ENCODE peak calls at places on chromosome 5, in seven cellular contexts. A is CD4-positive, alpha-beta T cell; C is GM23248; T is PC-3; G is adrenal gland; S is aorta; L is effector memory CD4-positive, alpha-beta T cell. F is an unnamed sample.

GRCh38 chr5:1400936-1401335 is 44.3 kb downstream of the SLC6A3 start:
- DNase-seq in L (no peak), G (no peak), C (no peak), T (no peak), A (no peak), S (no peak), F (no peak)

GRCh38 chr5:35869705-35870277 is 13.1 kb downstream of the IL7R start:
- DNase-seq in C (no peak), T (no peak), G (no peak), A (no peak), S (no peak), L (no peak), F (no peak)

GRCh38 chr5:112320408-112320807 is 98.7 kb downstream of the EPB41L4A start:
- DNase-seq in T (no peak), C (no peak), G (no peak), L (no peak), S (no peak), A (no peak), F (no peak)

GRCh38 chr5:124839371-124839998 is 93.0 kb upstream of the ZNF608 start:
- DNase-seq in C (no peak), A (no peak), S (no peak), L (no peak), G (no peak), T (no peak), F (no peak)

GRCh38 chr5:74040065-74040551 is 414.1 kb downstream of the ARHGEF28 start:
- DNase-seq in C (peak), G (no peak), S (no peak), A (no peak), T (peak), L (no peak), F (peak)

GRCh38 chr5:154342963-154343362 is 102.8 kb upstream of the SAP30L start:
- DNase-seq in T (no peak), L (no peak), A (no peak), C (no peak), G (no peak), S (no peak), F (no peak)

GRCh38 chr5:96431376-96432244 is 1.4 kb downstream of the PCSK1 start:
- DNase-seq in A (no peak), T (no peak), G (no peak), C (peak), L (no peak), S (peak), F (no peak)

GRCh38 chr5:80382488-80382887 is 25.4 kb upstream of the ZFYVE16 start:
- DNase-seq in S (no peak), L (no peak), T (no peak), G (no peak), A (no peak), C (no peak), F (no peak)

GRCh38 chr5:91266184-91266705 is 116.9 kb downstream of the ARRDC3 start:
- DNase-seq in C (peak), T (peak), S (no peak), G (no peak), A (no peak), L (no peak), F (peak)

GRCh38 chr5:90534922-90535321 is 5.5 kb upstream of the LYSMD3 start:
- DNase-seq in L (no peak), A (no peak), G (no peak), T (peak), C (no peak), S (no peak), F (no peak)

GRCh38 chr5:59826996-59827395 is 66.5 kb downstream of the PDE4D start:
- DNase-seq in A (no peak), L (no peak), G (no peak), T (no peak), C (no peak), S (no peak), F (no peak)

GRCh38 chr5:3740546-3741371 is 145.1 kb downstream of the IRX1 start:
- DNase-seq in L (no peak), T (peak), S (no peak), G (no peak), A (no peak), C (no peak), F (peak)

GRCh38 chr5:2255915-2256645 is 373.4 kb upstream of the IRX4 start:
- DNase-seq in A (no peak), T (no peak), L (no peak), S (no peak), G (no peak), C (no peak), F (no peak)

GRCh38 chr5:36301858-36302603 is at the start of gene RANBP3L:
- DNase-seq in S (no peak), C (peak), G (peak), T (peak), A (no peak), L (no peak), F (no peak)

GRCh38 chr5:153613143-153613542 is 122.7 kb downstream of the GRIA1 start:
- DNase-seq in C (peak), G (no peak), A (no peak), S (no peak), L (no peak), T (peak), F (peak)

GRCh38 chr5:163496286-163496685 is 9.1 kb upstream of the MAT2B start:
- DNase-seq in S (no peak), C (peak), L (no peak), G (no peak), T (peak), A (no peak), F (no peak)

GRCh38 chr5:66810747-66811355 is 214.7 kb downstream of the MAST4 start:
- DNase-seq in S (no peak), C (no peak), T (no peak), G (no peak), L (no peak), A (no peak), F (no peak)

GRCh38 chr5:156191547-156191946 is 135.4 kb upstream of the SGCD start:
- DNase-seq in L (no peak), G (no peak), A (no peak), T (no peak), C (no peak), S (no peak), F (no peak)

GRCh38 chr5:19902316-19902934 is 85.6 kb downstream of the CDH18 start:
- DNase-seq in C (no peak), L (no peak), S (no peak), A (no peak), T (no peak), G (no peak), F (no peak)

GRCh38 chr5:116573617-116574431 is 799 bp downstream of the SEMA6A start:
- DNase-seq in G (peak), A (no peak), T (no peak), S (no peak), L (no peak), C (peak), F (no peak)

GRCh38 chr5:143629871-143630658 is 181.9 kb upstream of the HMHB1 start:
- DNase-seq in S (no peak), G (no peak), T (peak), L (no peak), A (no peak), C (peak), F (no peak)

GRCh38 chr5:37839441-37840035 is 303 bp downstream of the GDNF start:
- DNase-seq in S (no peak), G (peak), A (no peak), C (peak), T (peak), L (no peak), F (no peak)

GRCh38 chr5:68930139-68930538 is 163.7 kb upstream of the SLC30A5 start:
- DNase-seq in T (no peak), L (no peak), S (no peak), A (no peak), G (no peak), C (no peak), F (no peak)

GRCh38 chr5:120465281-120465961 is 1.3 kb downstream of the PRR16 start:
- DNase-seq in T (peak), S (peak), G (peak), A (no peak), C (peak), L (no peak), F (no peak)

GRCh38 chr5:112960316-112960715 is 16.3 kb upstream of the DCP2 start:
- DNase-seq in G (no peak), T (no peak), S (no peak), L (no peak), A (no peak), C (no peak), F (no peak)

GRCh38 chr5:124700930-124701458 is 45.4 kb downstream of the ZNF608 start:
- DNase-seq in T (no peak), S (no peak), A (no peak), G (no peak), L (no peak), C (no peak), F (no peak)

GRCh38 chr5:37837101-37838032 is 2.5 kb downstream of the GDNF start:
- DNase-seq in G (peak), C (peak), L (no peak), S (peak), A (peak), T (peak), F (no peak)

GRCh38 chr5:60779431-60779830 is 64.6 kb downstream of the ELOVL7 start:
- DNase-seq in T (peak), G (no peak), C (peak), A (no peak), L (no peak), S (no peak), F (no peak)

GRCh38 chr5:37375091-37375490 is 4.0 kb upstream of the WDR70 start:
- DNase-seq in T (no peak), S (no peak), G (no peak), L (no peak), C (no peak), A (no peak), F (no peak)

GRCh38 chr5:490116-491094 is 33.8 kb downstream of the SLC9A3 start:
- DNase-seq in C (no peak), G (no peak), S (no peak), T (no peak), L (no peak), A (no peak), F (no peak)

GRCh38 chr5:99900302-99900811 is 634.8 kb upstream of the FAM174A start:
- DNase-seq in C (peak), S (no peak), T (peak), L (no peak), G (no peak), A (no peak), F (peak)

GRCh38 chr5:144134181-144134827 is 36.2 kb downstream of the YIPF5 start:
- DNase-seq in G (no peak), S (no peak), C (peak), T (no peak), L (no peak), A (no peak), F (no peak)

GRCh38 chr5:151202381-151203139 is 21.3 kb downstream of the CCDC69 start:
- DNase-seq in S (no peak), L (peak), G (peak), C (peak), A (peak), T (peak), F (peak)

GRCh38 chr5:149948988-149949387 is 4.4 kb upstream of the PDE6A start:
- DNase-seq in A (no peak), C (no peak), L (no peak), G (no peak), S (no peak), T (no peak), F (no peak)

GRCh38 chr5:103519550-103519949 is 43.0 kb downstream of the NUDT12 start:
- DNase-seq in S (no peak), G (no peak), L (no peak), T (peak), C (peak), A (no peak), F (no peak)

GRCh38 chr5:32004404-32004803 is 169.7 kb downstream of the GOLPH3 start:
- DNase-seq in C (no peak), G (no peak), L (no peak), T (no peak), A (no peak), S (no peak), F (no peak)

GRCh38 chr5:100479079-100479688 is 56.0 kb upstream of the FAM174A start:
- DNase-seq in L (no peak), T (peak), A (no peak), S (no peak), G (no peak), C (peak), F (peak)

GRCh38 chr5:71013575-71013974 is 11.6 kb downstream of the NAIP start:
- DNase-seq in L (no peak), A (no peak), G (no peak), S (no peak), T (no peak), C (no peak), F (no peak)

GRCh38 chr5:173325091-173325698 is 3.0 kb downstream of the STC2 start:
- DNase-seq in T (no peak), C (no peak), G (no peak), L (no peak), A (no peak), S (no peak), F (no peak)

GRCh38 chr5:173323121-173323798 is 5.0 kb downstream of the STC2 start:
- DNase-seq in S (no peak), T (no peak), L (no peak), A (no peak), C (no peak), G (no peak), F (no peak)

GRCh38 chr5:173324115-173325001 is 3.9 kb downstream of the STC2 start:
- DNase-seq in A (no peak), C (peak), L (no peak), G (peak), T (no peak), S (peak), F (no peak)

GRCh38 chr5:173321886-173322285 is 6.3 kb downstream of the STC2 start:
- DNase-seq in G (no peak), L (no peak), S (no peak), T (no peak), C (peak), A (no peak), F (no peak)

DNA sequence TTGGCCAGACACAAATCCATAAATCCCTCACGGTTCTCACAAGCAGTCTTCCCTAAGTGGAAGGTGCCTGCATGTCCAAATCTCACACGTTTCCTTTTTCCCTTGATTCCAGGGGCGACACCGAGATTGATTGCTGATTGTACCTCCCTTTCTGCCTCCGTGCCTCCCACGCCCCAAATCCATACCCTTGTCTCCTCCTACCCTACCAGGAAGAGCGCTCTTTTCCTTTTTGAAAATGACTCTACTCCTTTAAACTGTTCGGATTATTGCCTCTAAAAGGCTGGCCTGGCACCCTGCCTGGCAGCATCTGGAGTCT is 4.5 kb downstream of the STC2 start:
- DNase-seq in S (no peak), T (no peak), L (no peak), C (no peak), A (no peak), G (no peak), F (no peak)
- H3K27ac ChIP-seq in S (no peak), T (no peak), L (no peak), C (peak), A (no peak), G (no peak), F (no peak)

GRCh38 chr5:78984611-78985406 is at the start of gene ARSB:
- DNase-seq in C (peak), T (peak), A (peak), L (peak), G (peak), S (peak), F (no peak)
- H3K27ac ChIP-seq in C (peak), T (peak), A (peak), L (peak), G (peak), S (peak), F (peak)

GRCh38 chr5:44252545-44252944 is 136.7 kb downstream of the FGF10 start:
- DNase-seq in T (no peak), A (no peak), G (no peak), C (no peak), L (no peak), S (no peak), F (no peak)
- H3K27ac ChIP-seq in T (no peak), A (no peak), G (no peak), C (no peak), L (no peak), S (no peak), F (no peak)

DNA sequence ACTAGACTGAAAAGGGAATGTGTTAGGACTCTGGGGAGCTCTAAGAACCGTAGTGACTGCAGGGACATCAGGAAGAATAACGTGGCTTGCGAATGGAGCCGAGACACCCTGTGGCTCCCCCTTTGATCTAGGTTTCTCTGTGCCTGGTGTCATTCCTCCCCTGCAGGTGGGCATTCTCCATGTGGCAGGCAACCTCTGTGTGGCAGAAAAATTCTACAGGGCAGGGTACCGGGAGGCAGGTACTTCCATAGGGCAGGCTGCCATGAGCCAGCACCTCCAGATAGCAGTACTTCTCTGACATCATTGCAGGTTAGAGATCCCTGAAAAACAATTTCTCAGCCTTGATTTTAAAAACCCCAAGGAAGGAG is 43.1 kb downstream of the ROPN1L start:
- DNase-seq in A (no peak), C (no peak), T (no peak), G (no peak), S (no peak), L (no peak), F (no peak)
- H3K27ac ChIP-seq in A (no peak), C (no peak), T (no peak), G (no peak), S (no peak), L (no peak), F (no peak)

GRCh38 chr5:158847772-158848171 is 251.9 kb downstream of the EBF1 start:
- DNase-seq in T (no peak), L (no peak), C (no peak), S (no peak), G (no peak), A (no peak), F (no peak)
- H3K27ac ChIP-seq in T (no peak), L (no peak), C (no peak), S (no peak), G (no peak), A (no peak), F (no peak)

DNA sequence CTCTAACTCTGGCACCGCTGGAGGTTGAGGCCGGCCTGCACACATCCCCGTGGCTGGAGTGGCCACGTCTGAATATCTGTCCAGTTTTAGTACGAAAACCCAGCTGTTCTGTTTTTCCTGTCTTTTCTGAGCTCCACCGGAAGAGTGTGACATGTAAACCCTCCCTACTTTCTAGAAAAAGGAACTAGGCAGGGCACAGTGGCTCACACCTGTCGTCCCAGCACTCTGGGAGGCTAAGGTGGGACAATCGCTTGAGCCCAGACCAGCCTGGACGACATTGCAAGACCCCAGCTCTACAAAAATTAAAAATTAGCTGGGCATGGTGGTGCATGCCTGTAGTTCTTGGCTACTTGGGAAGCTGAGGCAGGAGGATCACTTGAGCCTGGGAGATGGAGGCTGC is 8.2 kb upstream of the PHYKPL start:
- DNase-seq in L (no peak), C (no peak), T (no peak), S (no peak), G (no peak), A (no peak), F (no peak)
- H3K27ac ChIP-seq in L (no peak), C (no peak), T (no peak), S (no peak), G (no peak), A (no peak), F (no peak)

DNA sequence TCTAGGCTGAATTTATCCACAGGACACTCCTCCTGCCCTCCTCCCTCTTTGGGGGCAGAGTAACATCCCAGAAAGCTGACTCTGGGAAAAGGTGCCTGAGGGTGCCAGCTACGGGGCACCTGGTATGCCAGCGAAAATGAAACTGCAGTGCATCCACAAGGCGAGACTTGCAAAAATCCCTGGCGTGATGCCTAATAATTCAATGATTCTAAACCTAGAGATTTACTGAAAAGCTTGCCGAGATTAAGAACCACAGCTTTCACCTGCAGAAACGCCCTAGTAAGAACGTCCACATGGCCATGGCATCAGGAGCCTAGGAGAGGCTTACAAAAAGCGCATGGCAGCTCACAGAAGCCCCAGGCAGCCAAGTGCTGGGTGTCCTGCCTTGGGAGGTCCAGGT is 20.9 kb downstream of the CCNJL start:
- DNase-seq in T (no peak), A (no peak), C (no peak), L (no peak), G (no peak), S (no peak), F (peak)
- H3K27ac ChIP-seq in T (no peak), A (no peak), C (no peak), L (no peak), G (no peak), S (no peak), F (peak)

DNA sequence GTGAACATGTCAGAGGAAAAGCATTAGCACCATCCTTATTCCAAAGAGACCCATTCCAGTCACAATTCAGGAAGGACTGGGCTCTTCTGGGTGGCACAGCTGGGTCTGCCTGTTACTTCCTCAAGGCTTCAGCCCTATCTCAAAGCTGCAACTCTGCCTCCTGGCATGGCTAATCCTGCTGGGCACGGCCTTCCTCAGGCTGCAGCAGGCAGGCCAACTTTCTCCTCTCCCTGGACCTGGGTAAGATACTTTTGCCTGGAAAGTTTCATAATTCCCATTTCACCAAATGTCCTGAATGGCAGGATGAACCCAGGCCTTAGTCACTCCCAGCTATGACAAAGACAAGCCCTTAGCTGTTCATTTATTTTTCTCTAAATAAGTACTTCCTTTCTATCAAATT is 50.1 kb downstream of the MACROH2A1 start:
- DNase-seq in S (no peak), T (no peak), A (no peak), G (no peak), L (no peak), C (peak), F (no peak)
- H3K27ac ChIP-seq in S (no peak), T (no peak), A (no peak), G (no peak), L (no peak), C (no peak), F (no peak)

GRCh38 chr5:78691073-78691960 is 42.7 kb upstream of the LHFPL2 start:
- DNase-seq in A (no peak), G (no peak), T (no peak), S (no peak), C (no peak), L (no peak), F (no peak)
- H3K27ac ChIP-seq in A (no peak), G (no peak), T (no peak), S (no peak), C (no peak), L (no peak), F (no peak)

F was measured in epithelial cell of prostate.